ENCODE peak calls at places on chromosomes 4 and X, in six cellular contexts. Y is H54, A is neural crest cell, S is heart left ventricle, F is T-helper 2 cell, R is stromal cell of bone marrow. W is an unnamed sample.

GRCh38 chr4:189823611-189824010 is 117.1 kb upstream of the FRG1 start:
- DNase-seq in Y (no peak), A (no peak), S (no peak), F (no peak), R (no peak), W (no peak)

GRCh38 chrX:41607264-41607832 is 81.4 kb upstream of the GPR34 start:
- DNase-seq in Y (no peak), A (no peak), S (no peak), F (no peak), R (no peak), W (no peak)

GRCh38 chr4:86940176-86940575 is 5.4 kb downstream of the AFF1 start:
- DNase-seq in Y (no peak), A (no peak), S (no peak), F (no peak), R (peak), W (no peak)

GRCh38 chr4:57037982-57038604 is 59.4 kb downstream of the POLR2B start:
- DNase-seq in Y (peak), A (peak), S (peak), F (peak), R (no peak), W (no peak)

GRCh38 chr4:156931267-156931666 is 40.3 kb downstream of the PDGFC start:
- DNase-seq in Y (peak), A (no peak), S (no peak), F (no peak), R (peak), W (no peak)

GRCh38 chr4:3768842-3769641 is 2.9 kb downstream of the ADRA2C start:
- DNase-seq in Y (no peak), A (peak), S (no peak), F (no peak), R (no peak), W (no peak)

GRCh38 chr4:86338521-86338920 is 21.3 kb downstream of the MAPK10 start:
- DNase-seq in Y (no peak), A (no peak), S (no peak), F (no peak), R (peak), W (no peak)

GRCh38 chrX:87846956-87847355 is 329.4 kb downstream of the KLHL4 start:
- DNase-seq in Y (no peak), A (no peak), S (no peak), F (no peak), R (no peak), W (no peak)

GRCh38 chrX:456925-457768 is 70.4 kb upstream of the PPP2R3B start:
- DNase-seq in Y (no peak), A (no peak), S (no peak), F (no peak), R (no peak), W (no peak)

GRCh38 chrX:16671005-16671404 is 21.0 kb downstream of the S100G start:
- DNase-seq in Y (no peak), A (no peak), S (no peak), F (peak), R (no peak), W (peak)

GRCh38 chr4:74615411-74615810 is 170.5 kb downstream of the AREG start:
- DNase-seq in Y (no peak), A (no peak), S (no peak), F (no peak), R (no peak), W (no peak)

GRCh38 chrX:37989304-37989703 is 17.0 kb upstream of the SYTL5 start:
- DNase-seq in Y (no peak), A (no peak), S (no peak), F (no peak), R (no peak), W (no peak)

GRCh38 chr4:82989567-82990429 is 20.8 kb downstream of the LIN54 start:
- DNase-seq in Y (no peak), A (no peak), S (no peak), F (peak), R (no peak), W (no peak)

GRCh38 chr4:69092190-69092589 is 4.1 kb upstream of the UGT2B7 start:
- DNase-seq in Y (peak), A (no peak), S (no peak), F (no peak), R (peak), W (no peak)

GRCh38 chr4:38154681-38155588 is 194.7 kb downstream of the PTTG2 start:
- DNase-seq in Y (no peak), A (no peak), S (peak), F (peak), R (no peak), W (no peak)

GRCh38 chr4:175371091-175371490 is 441.0 kb downstream of the GPM6A start:
- DNase-seq in Y (no peak), A (no peak), S (no peak), F (no peak), R (no peak), W (no peak)

GRCh38 chr4:183444953-183445543 is 612 bp downstream of the CDKN2AIP start:
- DNase-seq in Y (no peak), A (peak), S (peak), F (peak), R (no peak), W (no peak)